ENCODE peak calls at places on chromosome 10, in eight cellular contexts. C is Caco-2, X is AG09319, O is AG04450, L is RWPE1, Y is tibial artery, D is tibial nerve, T is BJ. P is an unnamed sample.
A peak's percentile ranks its signal among the peaks of the same experiment; 100 is the strongest.

GRCh38 chr10:44356139-44357115 is 28.5 kb downstream of the CXCL12 start:
- DNase-seq in X (no peak), O (no peak), Y (no peak), L (no peak), C (no peak), T (no peak), D (no peak), P (no peak)

GRCh38 chr10:74189999-74190421 is 39.0 kb downstream of the ADK start:
- DNase-seq in T (peak; percentile 93), O (peak; percentile 72), D (peak; percentile 20), Y (no peak), X (peak; percentile 89), L (peak; percentile 77), C (peak; percentile 64), P (no peak)

GRCh38 chr10:98006266-98006665 is 24.2 kb downstream of the CRTAC1 start:
- DNase-seq in C (no peak), D (no peak), L (no peak), T (no peak), O (no peak), Y (no peak), X (no peak), P (no peak)

GRCh38 chr10:131814567-131815290 is 86.1 kb upstream of the PPP2R2D start:
- DNase-seq in L (no peak), O (no peak), C (no peak), D (no peak), X (no peak), Y (no peak), T (no peak), P (no peak)

GRCh38 chr10:103855424-103855823 is at the start of gene SH3PXD2A:
- DNase-seq in L (peak; percentile 74), C (peak; percentile 67), O (no peak), T (no peak), D (no peak), Y (no peak), X (no peak), P (peak; percentile 78)

GRCh38 chr10:28806481-28806880 is 129.2 kb downstream of the BAMBI start:
- DNase-seq in X (no peak), D (no peak), O (no peak), T (no peak), Y (no peak), L (no peak), C (no peak), P (no peak)

GRCh38 chr10:97362310-97363033 is 27.9 kb upstream of the FRAT2 start:
- DNase-seq in D (no peak), C (no peak), Y (no peak), O (no peak), L (no peak), X (no peak), T (no peak), P (no peak)

GRCh38 chr10:43235070-43235900 is 31.6 kb downstream of the RASGEF1A start:
- DNase-seq in T (no peak), D (no peak), L (no peak), C (no peak), Y (peak; percentile 15), X (no peak), O (no peak), P (no peak)

GRCh38 chr10:117544729-117545140 is 2.2 kb downstream of the EMX2 start:
- DNase-seq in O (no peak), X (no peak), D (no peak), T (no peak), L (no peak), C (no peak), Y (no peak), P (peak; percentile 42)

GRCh38 chr10:128573236-128573800 is 447.1 kb upstream of the MKI67 start:
- DNase-seq in T (no peak), X (no peak), D (no peak), Y (no peak), C (no peak), O (no peak), L (no peak), P (no peak)

GRCh38 chr10:128571071-128571470 is 444.8 kb upstream of the MKI67 start:
- DNase-seq in T (no peak), D (no peak), C (no peak), L (no peak), X (no peak), Y (no peak), O (no peak), P (no peak)

GRCh38 chr10:128572696-128573095 is 446.5 kb upstream of the MKI67 start:
- DNase-seq in C (no peak), O (no peak), L (no peak), X (no peak), D (no peak), Y (no peak), T (no peak), P (no peak)

GRCh38 chr10:128570596-128570995 is 444.4 kb upstream of the MKI67 start:
- DNase-seq in O (no peak), C (no peak), Y (no peak), L (no peak), X (no peak), D (no peak), T (no peak), P (no peak)

GRCh38 chr10:128571745-128572144 is 445.5 kb upstream of the MKI67 start:
- DNase-seq in Y (no peak), X (no peak), C (no peak), L (no peak), O (no peak), D (no peak), T (no peak), P (no peak)
- TF ChIP-seq CTCF in Y (no peak), X (no peak), C (no peak), L (no peak), O (no peak), D (no peak), T (no peak), P (peak; percentile 13)

GRCh38 chr10:60203993-60204618 is 185.6 kb downstream of the ANK3 start:
- DNase-seq in O (no peak), D (peak; percentile 35), Y (no peak), T (no peak), C (peak; percentile 66), L (peak; percentile 9), X (peak; percentile 5), P (no peak)
- TF ChIP-seq CTCF in O (peak; percentile 79), D (peak; percentile 60), Y (peak; percentile 46), T (peak; percentile 75), C (peak; percentile 87), L (peak; percentile 33), X (peak; percentile 73), P (peak; percentile 58)

DNA sequence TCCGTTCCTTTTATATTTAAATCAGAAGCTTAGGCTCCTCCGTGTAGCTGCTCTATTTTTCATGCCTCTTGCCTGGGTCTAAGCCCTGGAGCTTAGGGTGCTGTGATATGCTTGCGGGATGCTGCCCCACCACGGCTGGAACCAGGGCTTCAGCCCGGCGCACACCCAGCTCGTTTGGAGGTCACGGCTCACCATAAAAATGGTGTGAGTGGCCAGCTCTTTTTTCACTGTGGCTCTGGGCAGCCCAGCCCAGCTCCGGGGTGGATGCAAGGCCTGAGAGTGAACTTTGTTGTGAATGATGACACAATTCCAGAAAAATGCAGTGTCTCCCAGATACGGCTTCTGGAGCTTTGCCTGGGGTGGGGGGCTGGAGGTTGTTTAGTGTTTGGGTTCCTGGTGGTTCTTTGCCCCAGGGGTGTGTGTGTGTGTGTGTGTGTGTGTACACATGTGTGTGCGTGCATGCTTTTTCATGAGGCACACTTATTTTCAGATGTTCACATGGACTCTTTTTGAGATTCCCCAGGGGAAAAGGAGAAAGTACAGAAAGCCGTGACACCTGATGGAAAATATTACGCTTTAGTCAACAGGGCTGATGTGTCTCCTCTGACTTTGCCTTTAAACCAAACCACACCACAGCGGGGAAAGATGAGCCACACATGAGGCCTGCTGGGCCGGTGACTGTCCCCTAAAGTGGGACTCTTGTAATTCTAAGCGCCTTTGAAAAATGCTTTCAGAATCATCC is 46.2 kb downstream of the GRK5 start:
- DNase-seq in X (peak; percentile 89), T (peak; percentile 92), C (peak; percentile 82), L (peak; percentile 88), O (peak; percentile 85), D (peak; percentile 79), Y (peak; percentile 89), P (peak; percentile 48)
- TF ChIP-seq CTCF in X (peak; percentile 25), T (peak; percentile 47), C (peak; percentile 26), L (no peak), O (peak; percentile 15), D (no peak), Y (peak; percentile 19), P (no peak)

GRCh38 chr10:16893664-16894063 is 76.4 kb upstream of the RSU1 start:
- DNase-seq in O (no peak), T (no peak), D (no peak), Y (no peak), C (no peak), L (no peak), X (no peak), P (no peak)

GRCh38 chr10:16890691-16891090 is 73.5 kb upstream of the RSU1 start:
- DNase-seq in L (no peak), D (no peak), Y (no peak), O (no peak), C (no peak), T (no peak), X (no peak), P (no peak)

GRCh38 chr10:16887565-16887964 is 70.3 kb upstream of the RSU1 start:
- DNase-seq in T (no peak), Y (no peak), L (no peak), D (no peak), X (peak; percentile 32), O (peak; percentile 26), C (no peak), P (no peak)

GRCh38 chr10:16894834-16895233 is 77.6 kb upstream of the RSU1 start:
- DNase-seq in Y (no peak), T (no peak), D (no peak), C (no peak), O (no peak), L (no peak), X (no peak), P (no peak)

DNA sequence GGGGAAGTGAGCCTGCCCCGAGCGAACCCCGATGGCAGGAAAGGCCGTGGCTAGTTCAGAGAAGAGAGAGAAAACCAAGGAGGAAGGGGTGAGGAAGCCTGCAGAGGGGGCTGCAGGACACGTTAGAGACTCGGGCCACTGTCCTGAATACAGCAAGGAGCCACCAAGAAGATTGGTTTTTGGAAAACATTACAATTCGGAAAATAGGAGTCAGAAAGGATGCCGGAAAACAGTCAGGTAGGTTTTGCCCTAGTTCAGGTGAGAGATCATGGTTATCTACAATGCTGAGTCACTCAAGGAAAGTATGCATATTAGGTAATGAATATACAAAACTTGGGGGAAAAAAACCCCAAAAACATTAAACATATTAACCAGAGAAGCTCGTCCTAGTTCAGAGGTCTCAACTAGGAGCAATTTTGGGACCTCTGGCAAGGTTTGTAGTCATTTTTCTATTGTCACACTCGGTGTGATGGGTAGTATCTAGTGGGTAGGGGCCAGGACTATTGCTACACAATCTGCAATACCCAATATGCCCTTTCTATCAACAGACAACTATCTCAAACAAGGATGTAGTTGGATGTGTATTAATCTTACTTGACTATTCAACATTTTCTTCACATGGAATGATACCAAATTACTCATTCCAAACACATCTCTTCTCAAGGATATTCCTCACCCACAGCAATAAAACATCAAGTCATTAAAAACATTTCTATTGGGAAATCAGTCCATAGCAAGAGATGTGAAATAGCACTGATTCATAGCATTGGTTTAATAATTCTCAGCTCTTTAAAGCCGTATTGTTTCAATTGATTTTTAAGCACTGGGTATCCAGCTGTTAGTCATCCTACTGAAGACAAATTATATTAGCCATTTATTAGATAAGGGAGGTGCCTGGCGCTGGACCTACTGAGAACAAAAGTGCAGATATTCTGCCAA is 74.4 kb upstream of the RSU1 start:
- DNase-seq in O (peak; percentile 18), C (peak; percentile 56), D (peak; percentile 64), T (peak; percentile 88), L (peak; percentile 63), X (peak; percentile 32), Y (peak; percentile 68), P (peak; percentile 56)
- TF ChIP-seq CTCF in O (peak; percentile 51), C (peak; percentile 73), D (peak; percentile 56), T (peak; percentile 40), L (no peak), X (peak; percentile 42), Y (peak; percentile 47), P (peak; percentile 57)